ENCODE peak calls at places on chromosomes 4 and X, in ten cellular contexts. A is esophagus squamous epithelium, R is left lung, H is tibial nerve, B is body of pancreas, O is GM23338, N is MM.1S, L is PC-3, W is tibial artery, Y is fibroblast of mammary gland. V is an unnamed sample.

GRCh38 chrX:45769919-45770582 is 569.4 kb upstream of the DIPK2B start:
- DNase-seq in A (peak; percentile 2), R (peak; percentile 86), H (peak; percentile 36), B (peak; percentile 70), O (no peak), N (no peak), L (peak; percentile 78), W (peak; percentile 87), Y (peak; percentile 85), V (no peak)

GRCh38 chr4:184317234-184317918 is 99.7 kb upstream of the ENPP6 start:
- DNase-seq in A (no peak), R (no peak), H (no peak), B (no peak), O (no peak), N (no peak), L (no peak), W (no peak), Y (no peak), V (no peak)

GRCh38 chr4:109005523-109005922 is 242.7 kb upstream of the ETNPPL start:
- DNase-seq in A (no peak), R (no peak), H (no peak), B (no peak), O (no peak), N (no peak), L (peak; percentile 32), W (no peak), Y (peak; percentile 61), V (no peak)

GRCh38 chrX:15834827-15835595 is 19.6 kb downstream of the AP1S2 start:
- DNase-seq in A (no peak), R (no peak), H (no peak), B (no peak), O (no peak), N (no peak), L (peak; percentile 58), W (no peak), Y (no peak), V (no peak)

GRCh38 chr4:76718806-76719205 is 179.1 kb downstream of the SOWAHB start:
- DNase-seq in A (no peak), R (no peak), H (no peak), B (no peak), O (peak; percentile 49), N (no peak), L (no peak), W (no peak), Y (no peak), V (no peak)

GRCh38 chr4:54940996-54941395 is 184.4 kb downstream of the KDR start:
- DNase-seq in A (no peak), R (no peak), H (no peak), B (no peak), O (no peak), N (no peak), L (no peak), W (no peak), Y (no peak), V (no peak)

GRCh38 chr4:150348079-150348478 is 233.9 kb upstream of the MAB21L2 start:
- DNase-seq in A (no peak), R (no peak), H (no peak), B (no peak), O (no peak), N (no peak), L (peak; percentile 89), W (no peak), Y (peak; percentile 85), V (no peak)

GRCh38 chrX:152652467-152652866 is 14.8 kb downstream of the GABRQ start:
- DNase-seq in A (no peak), R (no peak), H (no peak), B (no peak), O (no peak), N (no peak), L (no peak), W (no peak), Y (no peak), V (no peak)

GRCh38 chrX:145821898-145822567 is 4.4 kb downstream of the SLITRK2 start:
- DNase-seq in A (no peak), R (no peak), H (no peak), B (no peak), O (peak; percentile 8), N (no peak), L (no peak), W (no peak), Y (no peak), V (no peak)

GRCh38 chrX:107823456-107823855 is 2.2 kb upstream of the MID2 start:
- DNase-seq in A (no peak), R (no peak), H (no peak), B (no peak), O (no peak), N (no peak), L (peak; percentile 6), W (no peak), Y (peak; percentile 86), V (no peak)

GRCh38 chrX:47608130-47608810 is 11.4 kb downstream of the SYN1 start:
- DNase-seq in A (no peak), R (no peak), H (no peak), B (no peak), O (peak; percentile 74), N (no peak), L (no peak), W (no peak), Y (no peak), V (no peak)

GRCh38 chr4:30716671-30717207 is 3.4 kb upstream of the PCDH7 start:
- DNase-seq in A (no peak), R (no peak), H (no peak), B (no peak), O (peak; percentile 57), N (peak; percentile 76), L (peak; percentile 13), W (no peak), Y (peak; percentile 45), V (no peak)

GRCh38 chr4:970854-971520 is 2.4 kb downstream of the DGKQ start:
- DNase-seq in A (no peak), R (no peak), H (no peak), B (no peak), O (no peak), N (no peak), L (peak; percentile 9), W (no peak), Y (no peak), V (no peak)

GRCh38 chr4:15007201-15007600 is 4.9 kb downstream of the CPEB2 start:
- DNase-seq in A (no peak), R (no peak), H (no peak), B (no peak), O (peak; percentile 41), N (no peak), L (no peak), W (no peak), Y (no peak), V (no peak)
- H3K4me3 ChIP-seq in A (peak overlapping the region; percentile 99), R (no peak overlapping the region), H (no peak overlapping the region), B (no peak overlapping the region), O (peak overlapping the region; percentile 22), N (no peak overlapping the region), L (peak overlapping the region; percentile 75), W (peak overlapping the region; percentile 95), Y (no peak overlapping the region), V (no peak overlapping the region)

GRCh38 chr4:168511780-168512467 is 15.1 kb downstream of the PALLD start:
- DNase-seq in A (no peak), R (no peak), H (no peak), B (no peak), O (peak; percentile 14), N (no peak), L (no peak), W (no peak), Y (no peak), V (no peak)
- TF ChIP-seq CTCF in A (no peak), R (no peak), H (no peak), B (no peak), O (peak; percentile 73), N (no peak), L (no peak), W (no peak), Y (no peak), V (no peak)

GRCh38 chr4:87644286-87644685 is 5.8 kb upstream of the DMP1 start:
- DNase-seq in A (no peak), R (no peak), H (no peak), B (no peak), O (no peak), N (no peak), L (peak; percentile 7), W (no peak), Y (no peak), V (no peak)

GRCh38 chr4:87650938-87651337 is 858 bp downstream of the DMP1 start:
- DNase-seq in A (no peak), R (no peak), H (no peak), B (no peak), O (no peak), N (peak; percentile 25), L (no peak), W (no peak), Y (no peak), V (no peak)

GRCh38 chr4:87654487-87655044 is 4.5 kb downstream of the DMP1 start:
- DNase-seq in A (no peak), R (no peak), H (no peak), B (no peak), O (peak; percentile 41), N (no peak), L (no peak), W (no peak), Y (no peak), V (no peak)

GRCh38 chr4:87651941-87652340 is 1.9 kb downstream of the DMP1 start:
- DNase-seq in A (no peak), R (no peak), H (no peak), B (no peak), O (no peak), N (no peak), L (no peak), W (no peak), Y (peak; percentile 6), V (no peak)

DNA sequence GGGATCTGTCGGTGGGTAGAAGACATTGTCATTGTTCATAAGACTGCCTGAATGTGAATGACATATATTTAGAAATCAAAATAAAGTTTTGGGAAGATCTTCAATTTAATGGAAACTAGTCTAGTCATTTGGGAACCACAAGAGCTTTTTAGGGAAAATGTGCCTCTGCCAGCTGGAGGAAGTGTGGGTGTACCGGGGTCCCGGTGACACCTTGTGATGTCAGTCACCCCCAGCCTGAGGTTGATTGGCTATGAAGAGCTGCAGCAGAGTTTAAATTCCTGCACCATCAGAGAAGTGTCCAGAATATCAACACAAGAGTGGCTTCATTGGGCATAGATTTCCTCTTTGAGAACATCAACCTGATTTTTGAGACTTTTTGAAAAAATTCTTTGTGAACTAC is at the start of gene DMP1:
- DNase-seq in A (no peak), R (no peak), H (no peak), B (no peak), O (no peak), N (no peak), L (no peak), W (no peak), Y (no peak), V (no peak)
- H3K4me3 ChIP-seq in A (no peak within 1 kb of the TSS), R (no peak within 1 kb of the TSS), H (no peak within 1 kb of the TSS), B (no peak within 1 kb of the TSS), O (no peak within 1 kb of the TSS), N (no peak within 1 kb of the TSS), L (no peak within 1 kb of the TSS), W (no peak within 1 kb of the TSS), Y (no peak within 1 kb of the TSS), V (no peak within 1 kb of the TSS)

DNA sequence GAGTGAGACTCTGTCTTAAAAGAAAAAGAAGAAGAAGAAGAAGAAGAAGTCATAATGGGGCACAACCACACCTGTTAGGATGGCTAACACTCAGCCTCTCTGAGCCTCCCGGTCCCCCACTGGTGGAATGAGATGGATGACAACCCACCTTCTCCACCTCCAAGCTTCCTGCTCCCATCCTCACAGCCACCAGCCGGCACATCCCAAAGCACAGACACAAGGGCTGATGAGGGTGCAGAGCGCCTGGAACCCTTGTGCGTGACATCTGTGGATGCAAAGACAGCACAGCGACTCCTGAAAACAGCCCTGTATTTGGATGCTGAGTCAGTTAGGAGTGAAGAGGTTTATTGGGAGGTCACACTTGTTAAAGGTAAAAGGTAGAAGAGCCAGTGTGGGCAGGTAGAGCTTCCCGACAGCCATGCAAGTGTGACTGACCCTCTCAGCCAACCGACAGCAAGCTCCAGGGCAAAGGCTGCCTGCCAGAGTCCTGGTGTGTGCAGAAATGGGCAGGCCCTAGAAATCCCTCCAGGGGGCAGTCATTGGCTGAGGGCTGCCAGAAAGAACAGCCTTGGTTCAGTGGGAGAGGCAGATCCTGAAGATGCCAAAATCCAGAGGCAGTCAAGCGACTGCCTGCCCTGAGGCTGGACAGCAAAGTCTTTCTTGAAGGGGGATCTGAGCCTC is 26.6 kb upstream of the MAN2B2 start:
- DNase-seq in A (no peak), R (no peak), H (no peak), B (no peak), O (peak; percentile 75), N (no peak), L (peak; percentile 65), W (no peak), Y (peak; percentile 47), V (peak; percentile 50)
- TF ChIP-seq CTCF in A (no peak), R (no peak), H (no peak), B (no peak), O (peak; percentile 80), N (peak; percentile 14), L (peak; percentile 59), W (no peak), Y (peak; percentile 46), V (peak; percentile 29)